ENCODE peak calls at places on chromosome 10, in seven cellular contexts. X, N, Z, J, U, I and F are unnamed samples.
A peak's percentile ranks its signal among the peaks of the same experiment; 100 is the strongest.

GRCh38 chr10:36808625-36809362 is 316.6 kb upstream of the ANKRD30A start:
- DNase-seq in Z (no peak), U (no peak), I (no peak), J (peak; percentile 47), X (no peak), N (no peak), F (no peak)

GRCh38 chr10:60315311-60315710 is 74.4 kb downstream of the ANK3 start:
- DNase-seq in I (no peak), X (no peak), Z (no peak), N (no peak), U (no peak), J (no peak), F (no peak)

GRCh38 chr10:93818086-93818485 is 60.4 kb downstream of the LGI1 start:
- DNase-seq in X (no peak), U (no peak), Z (no peak), J (no peak), I (no peak), N (no peak), F (no peak)

GRCh38 chr10:59753267-59753666 is at the start of gene MRLN:
- DNase-seq in Z (no peak), X (no peak), U (no peak), I (no peak), J (no peak), N (no peak), F (no peak)

GRCh38 chr10:15879663-15880062 is 19.4 kb upstream of the MINDY3 start:
- DNase-seq in U (no peak), X (no peak), N (no peak), J (no peak), I (no peak), Z (no peak), F (no peak)

GRCh38 chr10:33521062-33521461 is 186.6 kb upstream of the NRP1 start:
- DNase-seq in J (peak; percentile 61), Z (peak; percentile 24), I (no peak), X (no peak), U (no peak), N (no peak), F (no peak)

GRCh38 chr10:132586731-132587130 is 49.1 kb downstream of the INPP5A start:
- DNase-seq in U (no peak), N (no peak), X (no peak), J (no peak), Z (no peak), I (no peak), F (no peak)

GRCh38 chr10:125120046-125120710 is 40.2 kb downstream of the CTBP2 start:
- DNase-seq in I (no peak), U (no peak), J (no peak), X (no peak), N (no peak), Z (no peak), F (no peak)

GRCh38 chr10:61634711-61635110 is 28.0 kb upstream of the CABCOCO1 start:
- DNase-seq in N (no peak), X (no peak), I (no peak), Z (no peak), J (no peak), U (no peak), F (no peak)

GRCh38 chr10:119394657-119395286 is 147.7 kb downstream of the RGS10 start:
- DNase-seq in I (no peak), J (no peak), Z (no peak), X (no peak), U (no peak), N (no peak), F (no peak)

GRCh38 chr10:132514841-132515521 is 22.6 kb upstream of the INPP5A start:
- DNase-seq in Z (no peak), U (peak; percentile 70), I (no peak), X (peak; percentile 31), N (no peak), J (no peak), F (no peak)

GRCh38 chr10:71646051-71646450 is 73.5 kb downstream of the C10orf105 start:
- DNase-seq in Z (no peak), N (no peak), J (no peak), I (no peak), U (no peak), X (no peak), F (no peak)

GRCh38 chr10:71649631-71650030 is 69.9 kb downstream of the C10orf105 start:
- DNase-seq in X (no peak), I (no peak), U (no peak), Z (no peak), N (peak; percentile 25), J (no peak), F (peak; percentile 21)

GRCh38 chr10:71646592-71647292 is 72.8 kb downstream of the C10orf105 start:
- DNase-seq in I (no peak), Z (no peak), N (no peak), U (no peak), X (no peak), J (no peak), F (no peak)

GRCh38 chr10:71648595-71649320 is 70.8 kb downstream of the C10orf105 start:
- DNase-seq in X (no peak), U (no peak), I (no peak), Z (no peak), N (no peak), J (no peak), F (no peak)

DNA sequence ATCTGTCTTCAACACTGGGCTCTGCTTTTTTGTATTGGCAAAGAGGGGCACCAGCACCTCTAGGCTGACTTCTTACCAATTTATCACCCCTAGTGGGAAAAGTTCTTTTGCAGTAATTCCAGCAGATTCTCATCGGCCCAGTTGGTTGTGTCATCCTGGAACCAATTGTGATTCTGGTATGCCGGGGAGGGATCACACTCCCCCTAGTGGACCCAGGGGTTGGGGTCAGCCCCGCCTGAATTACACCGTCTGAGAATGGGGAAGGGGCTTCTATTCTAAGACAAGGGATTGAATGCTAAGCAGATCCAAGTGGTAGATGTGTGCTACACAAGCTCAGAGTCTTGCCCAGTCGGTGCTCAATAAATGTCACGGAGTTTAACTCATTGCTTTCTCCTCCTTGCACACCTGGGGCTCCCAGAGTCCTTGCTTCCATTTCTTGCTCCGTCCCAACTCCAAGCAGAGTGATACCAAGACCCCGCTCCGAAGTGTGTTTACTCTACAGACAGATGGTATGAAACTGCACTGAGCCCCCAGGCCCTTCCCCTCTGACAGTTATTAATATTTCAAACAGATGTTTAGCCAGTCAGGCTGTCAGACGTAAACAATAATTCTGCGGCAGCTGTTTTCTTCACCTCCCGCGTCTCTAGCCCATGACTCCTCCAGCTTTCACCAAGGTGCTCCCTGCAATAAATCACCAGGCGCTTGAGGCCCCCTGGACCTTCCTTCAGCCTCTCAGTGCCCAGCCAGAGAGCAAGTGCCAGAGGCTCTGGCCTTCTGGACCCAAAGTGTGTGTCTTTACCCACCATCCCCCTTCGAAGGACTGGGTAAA is 71.8 kb downstream of the C10orf105 start:
- DNase-seq in U (no peak), Z (no peak), X (no peak), N (no peak), J (no peak), I (no peak), F (no peak)
- TF ChIP-seq CTCF in U (peak; percentile 24), Z (peak; percentile 44), X (peak; percentile 31), N (peak; percentile 63), J (peak; percentile 49), I (peak; percentile 36), F (peak; percentile 31)

GRCh38 chr10:29634764-29635625 is at the start of gene SVIL:
- DNase-seq in I (peak; percentile 72), J (peak; percentile 33), N (no peak), Z (peak; percentile 91), U (peak; percentile 86), X (peak; percentile 78), F (no peak)
- H3K4me3 ChIP-seq in I (peak within 1 kb of the TSS; percentile 77), J (peak within 1 kb of the TSS; percentile 42), N (no peak within 1 kb of the TSS), Z (peak within 1 kb of the TSS; percentile 60), U (peak within 1 kb of the TSS; percentile 19), X (peak within 1 kb of the TSS; percentile 62), F (no peak within 1 kb of the TSS)

GRCh38 chr10:91932737-91933136 is 9.2 kb downstream of the BTAF1 start:
- DNase-seq in Z (no peak), X (no peak), U (no peak), J (no peak), I (no peak), N (no peak), F (no peak)
- TF ChIP-seq CTCF in Z (no peak), X (no peak), U (no peak), J (no peak), I (no peak), N (no peak), F (no peak)

GRCh38 chr10:10295537-10295936 is 722.1 kb upstream of the CELF2 start:
- DNase-seq in N (no peak), I (no peak), J (no peak), Z (no peak), U (no peak), X (no peak), F (no peak)
- H3K4me3 ChIP-seq in N (no peak overlapping the region), I (no peak overlapping the region), J (no peak overlapping the region), Z (no peak overlapping the region), U (no peak overlapping the region), X (no peak overlapping the region), F (no peak overlapping the region)